ENCODE peak calls at places on chromosomes 16 and 17, in seven cellular contexts. Y, O, E, Z, N, X and A are unnamed samples. For H3K27me3, the result is how much of the 10 kb centered on the place peaks cover.

GRCh38 chr16:8869212-8869987 is 594 bp upstream of the CARHSP1 start:
- DNase-seq in Y (peak), O (peak), E (peak), Z (no peak), N (no peak), X (no peak), A (no peak)

GRCh38 chr17:77382356-77382911 is 241.7 kb downstream of the SEC14L1 start:
- DNase-seq in Y (no peak), O (no peak), E (peak), Z (no peak), N (no peak), X (no peak), A (no peak)

GRCh38 chr16:1075546-1075945 is 3.0 kb downstream of the SSTR5 start:
- DNase-seq in Y (no peak), O (no peak), E (no peak), Z (no peak), N (no peak), X (no peak), A (no peak)

GRCh38 chr16:69720822-69721430 is 5.4 kb downstream of the NQO1 start:
- DNase-seq in Y (no peak), O (no peak), E (no peak), Z (no peak), N (no peak), X (peak), A (no peak)

GRCh38 chr17:66354981-66355380 is 52.6 kb downstream of the PRKCA start:
- DNase-seq in Y (no peak), O (no peak), E (no peak), Z (no peak), N (no peak), X (no peak), A (no peak)

GRCh38 chr17:36068524-36068923 is 4.5 kb downstream of the CCL18 start:
- DNase-seq in Y (no peak), O (no peak), E (no peak), Z (no peak), N (no peak), X (no peak), A (no peak)

GRCh38 chr16:57810197-57811024 is 8.1 kb upstream of the KIFC3 start:
- DNase-seq in Y (no peak), O (peak), E (peak), Z (peak), N (peak), X (no peak), A (peak)

GRCh38 chr17:1003972-1004768 is 7.2 kb downstream of the TIMM22 start:
- DNase-seq in Y (peak), O (no peak), E (no peak), Z (no peak), N (no peak), X (no peak), A (no peak)

GRCh38 chr16:86580063-86580797 is 1.9 kb downstream of the FOXL1 start:
- DNase-seq in Y (no peak), O (no peak), E (no peak), Z (no peak), N (no peak), X (no peak), A (no peak)

GRCh38 chr17:83014297-83014696 is 65.1 kb upstream of the METRNL start:
- DNase-seq in Y (peak), O (no peak), E (no peak), Z (no peak), N (no peak), X (no peak), A (no peak)

GRCh38 chr16:70410736-70411135 is 28.2 kb downstream of the ST3GAL2 start:
- DNase-seq in Y (no peak), O (no peak), E (no peak), Z (no peak), N (no peak), X (no peak), A (no peak)

GRCh38 chr17:6524520-6524919 is 31.8 kb downstream of the PITPNM3 start:
- DNase-seq in Y (no peak), O (no peak), E (no peak), Z (no peak), N (peak), X (no peak), A (no peak)

GRCh38 chr16:4654387-4654901 is 29.8 kb downstream of the MGRN1 start:
- DNase-seq in Y (no peak), O (no peak), E (no peak), Z (no peak), N (no peak), X (no peak), A (no peak)

GRCh38 chr16:5633845-5634440 is 536.3 kb upstream of the EEF2KMT start:
- DNase-seq in Y (peak), O (peak), E (peak), Z (no peak), N (peak), X (no peak), A (peak)

GRCh38 chr17:32763855-32764439 is 113.0 kb downstream of the MYO1D start:
- DNase-seq in Y (no peak), O (no peak), E (no peak), Z (no peak), N (no peak), X (no peak), A (no peak)

GRCh38 chr17:5210853-5211252 is 19.2 kb upstream of the ZNF594 start:
- DNase-seq in Y (no peak), O (no peak), E (no peak), Z (peak), N (no peak), X (no peak), A (no peak)

GRCh38 chr17:64679710-64680216 is 17.7 kb upstream of the SMURF2 start:
- DNase-seq in Y (no peak), O (no peak), E (peak), Z (no peak), N (peak), X (no peak), A (no peak)

GRCh38 chr17:1362964-1363363 is 37.1 kb downstream of the YWHAE start:
- DNase-seq in Y (no peak), O (no peak), E (no peak), Z (no peak), N (no peak), X (no peak), A (no peak)

GRCh38 chr16:88634994-88635670 is 3.2 kb upstream of the IL17C start:
- DNase-seq in Y (no peak), O (no peak), E (no peak), Z (no peak), N (no peak), X (no peak), A (no peak)

GRCh38 chr17:42284020-42284369 is 4.3 kb upstream of the STAT5A start:
- DNase-seq in Y (peak), O (no peak), E (no peak), Z (no peak), N (no peak), X (no peak), A (no peak)

GRCh38 chr17:45641541-45641940 is 142.6 kb upstream of the CRHR1 start:
- DNase-seq in Y (no peak), O (no peak), E (no peak), Z (no peak), N (no peak), X (no peak), A (no peak)

GRCh38 chr17:47720754-47721533 is 12.1 kb upstream of the TBX21 start:
- DNase-seq in Y (peak), O (no peak), E (no peak), Z (no peak), N (peak), X (peak), A (no peak)

GRCh38 chr17:58281511-58282011 is 826 bp upstream of the MPO start:
- DNase-seq in Y (no peak), O (no peak), E (no peak), Z (no peak), N (no peak), X (peak), A (no peak)

GRCh38 chr17:35460354-35460851 is 11.8 kb upstream of the SLFN13 start:
- DNase-seq in Y (peak), O (peak), E (no peak), Z (peak), N (peak), X (peak), A (no peak)

GRCh38 chr16:82671743-82672142 is 45.0 kb downstream of the CDH13 start:
- DNase-seq in Y (no peak), O (peak), E (no peak), Z (no peak), N (no peak), X (peak), A (peak)

GRCh38 chr16:30185683-30186421 is 2.5 kb downstream of the CORO1A start:
- DNase-seq in Y (peak), O (no peak), E (no peak), Z (peak), N (no peak), X (peak), A (no peak)
- H3K4me3 ChIP-seq in Y (no peak), O (no peak), E (no peak), Z (peak), N (no peak), X (no peak), A (no peak)

DNA sequence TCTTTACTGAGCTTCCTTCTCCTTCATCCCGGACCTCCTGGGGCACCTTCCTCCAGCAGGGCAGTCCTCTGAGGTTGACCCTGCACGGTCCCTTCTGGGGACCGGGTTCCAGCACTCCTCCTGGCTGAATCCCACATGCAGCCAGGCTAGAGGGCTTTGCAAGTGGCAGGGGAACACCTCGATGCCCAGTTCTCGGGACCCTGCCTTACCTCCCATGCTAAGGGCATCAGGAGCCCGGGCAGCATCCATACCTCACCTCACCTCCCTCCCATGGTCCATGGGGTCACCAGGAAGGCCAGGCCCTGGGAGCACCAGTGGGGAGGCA is 81.1 kb downstream of the NT5M start:
- DNase-seq in Y (no peak), O (no peak), E (no peak), Z (no peak), N (no peak), X (no peak), A (no peak)
- H3K27me3 ChIP-seq in Y (under half), O (half or more), E (under half), Z (under half), N (under half), X (under half), A (under half)

GRCh38 chr16:30996324-30996999 is 11.5 kb downstream of the HSD3B7 start:
- DNase-seq in Y (no peak), O (peak), E (peak), Z (no peak), N (no peak), X (no peak), A (no peak)
- TF ChIP-seq YY1 in Y (no peak), O (no peak), E (peak), Z (peak), N (no peak), X (no peak), A (no peak)

DNA sequence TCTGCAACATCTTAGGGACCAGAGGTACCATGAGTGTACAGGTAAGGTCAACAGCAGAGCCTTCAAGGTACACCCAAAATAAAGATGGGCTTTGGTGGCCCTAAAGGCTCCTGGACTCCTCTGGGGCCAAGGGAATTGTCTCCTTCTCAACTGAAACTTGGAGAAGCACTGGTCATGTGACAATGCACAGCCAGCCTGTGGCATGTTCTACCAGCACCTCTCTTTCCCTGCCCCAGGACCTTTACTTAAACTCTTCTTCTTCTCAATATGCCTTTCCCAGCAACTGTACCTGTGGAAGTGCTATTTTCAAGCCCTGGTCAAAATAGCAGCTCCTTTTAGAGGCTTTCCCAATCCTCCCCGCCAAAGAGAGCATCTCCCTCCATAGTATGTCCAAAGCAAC is 28.4 kb downstream of the PIPOX start:
- DNase-seq in Y (no peak), O (no peak), E (no peak), Z (no peak), N (no peak), X (no peak), A (no peak)
- H3K4me3 ChIP-seq in Y (no peak), O (no peak), E (no peak), Z (no peak), N (no peak), X (no peak), A (no peak)

GRCh38 chr17:2749784-2750181 is 331 bp upstream of the CCDC92B start:
- DNase-seq in Y (peak), O (peak), E (peak), Z (peak), N (peak), X (peak), A (peak)

GRCh38 chr17:2751482-2751881 is 2.0 kb upstream of the CCDC92B start:
- DNase-seq in Y (no peak), O (no peak), E (no peak), Z (no peak), N (no peak), X (no peak), A (no peak)

GRCh38 chr17:2745317-2746037 is 4.0 kb downstream of the CCDC92B start:
- DNase-seq in Y (no peak), O (no peak), E (no peak), Z (no peak), N (no peak), X (no peak), A (no peak)

GRCh38 chr17:2749058-2749783 is at the start of gene CCDC92B:
- DNase-seq in Y (peak), O (no peak), E (no peak), Z (no peak), N (no peak), X (peak), A (no peak)

GRCh38 chr17:2750721-2751120 is 1.3 kb upstream of the CCDC92B start:
- DNase-seq in Y (no peak), O (no peak), E (no peak), Z (no peak), N (no peak), X (no peak), A (no peak)
- H3K27me3 ChIP-seq in Y (under half), O (under half), E (under half), Z (under half), N (under half), X (under half), A (under half)

DNA sequence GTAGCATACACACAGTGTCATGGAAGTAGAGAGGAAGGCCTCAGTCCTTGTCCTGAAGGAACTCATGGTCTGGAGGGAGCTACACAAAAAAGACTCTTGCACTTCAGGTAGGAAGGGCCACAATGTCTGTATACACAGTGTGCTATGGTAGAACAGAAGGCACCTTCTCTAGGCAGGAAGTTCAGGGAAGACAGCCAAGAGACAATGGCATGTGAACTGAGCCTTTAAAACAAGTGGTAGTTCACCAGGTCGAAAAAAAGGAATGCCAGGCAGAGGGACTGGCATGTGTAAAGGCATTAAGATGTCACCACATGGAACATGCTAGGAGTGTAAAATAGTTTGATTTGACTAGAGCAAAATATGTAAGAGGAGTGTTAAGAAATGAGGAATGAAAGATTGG is 9.7 kb downstream of the GNAO1 start:
- DNase-seq in Y (no peak), O (no peak), E (no peak), Z (no peak), N (no peak), X (no peak), A (no peak)
- TF ChIP-seq YY1 in Y (no peak), O (no peak), E (no peak), Z (no peak), N (no peak), X (no peak), A (no peak)

GRCh38 chr16:2237076-2237551 is 870 bp downstream of the DNASE1L2 start:
- DNase-seq in Y (no peak), O (no peak), E (no peak), Z (no peak), N (no peak), X (peak), A (no peak)
- H3K4me3 ChIP-seq in Y (no peak), O (no peak), E (peak), Z (no peak), N (no peak), X (peak), A (peak)

GRCh38 chr17:49002766-49003165 is 5.6 kb downstream of the IGF2BP1 start:
- DNase-seq in Y (no peak), O (no peak), E (no peak), Z (no peak), N (no peak), X (no peak), A (no peak)

GRCh38 chr17:49003557-49004511 is 6.6 kb downstream of the IGF2BP1 start:
- DNase-seq in Y (no peak), O (peak), E (no peak), Z (no peak), N (no peak), X (peak), A (no peak)

GRCh38 chr17:49001671-49002070 is 4.5 kb downstream of the IGF2BP1 start:
- DNase-seq in Y (no peak), O (no peak), E (no peak), Z (no peak), N (no peak), X (no peak), A (no peak)

GRCh38 chr17:49002331-49002730 is 5.1 kb downstream of the IGF2BP1 start:
- DNase-seq in Y (no peak), O (no peak), E (no peak), Z (no peak), N (no peak), X (no peak), A (no peak)

GRCh38 chr17:49005140-49005539 is 8.0 kb downstream of the IGF2BP1 start:
- DNase-seq in Y (no peak), O (no peak), E (peak), Z (no peak), N (no peak), X (peak), A (no peak)
- H3K27me3 ChIP-seq in Y (half or more), O (under half), E (under half), Z (under half), N (half or more), X (under half), A (under half)

GRCh38 chr17:2954898-2955445 is 108.4 kb downstream of the OR1D5 start:
- DNase-seq in Y (no peak), O (no peak), E (peak), Z (no peak), N (peak), X (no peak), A (no peak)
- TF ChIP-seq YY1 in Y (peak), O (no peak), E (no peak), Z (no peak), N (no peak), X (no peak), A (no peak)